ENCODE peak calls at places on chromosome 14, in eight cellular contexts. Y is naive thymus-derived CD4-positive, alpha-beta T cell; V is pancreas; O is fibroblast of lung; A is aorta; U is uterus; H is right lobe of liver; B is transverse colon. D is an unnamed sample. For H3K4me1, the result is how much of the 10 kb centered on the place peaks cover.

GRCh38 chr14:96100171-96101064 is 61.3 kb downstream of the C14orf132 start:
- DNase-seq in Y (peak), V (peak), O (peak), A (peak), U (peak), H (peak), B (peak), D (peak)

GRCh38 chr14:94601961-94602391 is 10.2 kb upstream of the SERPINA3 start:
- DNase-seq in Y (no peak), V (no peak), O (peak), A (peak), U (peak), H (peak), B (peak), D (peak)

GRCh38 chr14:74018029-74018703 is 922 bp downstream of the ENTPD5 start:
- DNase-seq in Y (peak), V (no peak), O (peak), A (no peak), U (no peak), H (no peak), B (no peak), D (no peak)

GRCh38 chr14:29868000-29868399 is 59.6 kb downstream of the PRKD1 start:
- DNase-seq in Y (no peak), V (no peak), O (peak), A (no peak), U (no peak), H (no peak), B (no peak), D (no peak)

GRCh38 chr14:52031781-52032180 is 37.1 kb downstream of the NID2 start:
- DNase-seq in Y (no peak), V (peak), O (peak), A (peak), U (peak), H (no peak), B (no peak), D (peak)

GRCh38 chr14:99720941-99721791 is 37.1 kb downstream of the CYP46A1 start:
- DNase-seq in Y (no peak), V (no peak), O (no peak), A (peak), U (no peak), H (peak), B (no peak), D (no peak)

GRCh38 chr14:65834812-65835211 is 422.3 kb downstream of the FUT8 start:
- DNase-seq in Y (no peak), V (no peak), O (no peak), A (no peak), U (no peak), H (no peak), B (no peak), D (no peak)

GRCh38 chr14:54301349-54301748 is 95.5 kb upstream of the CDKN3 start:
- DNase-seq in Y (no peak), V (no peak), O (no peak), A (no peak), U (no peak), H (no peak), B (no peak), D (no peak)

GRCh38 chr14:91350813-91351507 is 66.7 kb downstream of the CCDC88C start:
- DNase-seq in Y (peak), V (no peak), O (no peak), A (no peak), U (no peak), H (no peak), B (no peak), D (no peak)

GRCh38 chr14:55691659-55692058 is 111.7 kb downstream of the KTN1 start:
- DNase-seq in Y (no peak), V (no peak), O (no peak), A (no peak), U (no peak), H (no peak), B (no peak), D (no peak)

GRCh38 chr14:100239200-100239839 is 376 bp downstream of the YY1 start:
- DNase-seq in Y (no peak), V (peak), O (no peak), A (peak), U (peak), H (peak), B (peak), D (peak)

GRCh38 chr14:60777856-60778578 is 43.5 kb downstream of the MNAT1 start:
- DNase-seq in Y (no peak), V (no peak), O (peak), A (no peak), U (no peak), H (no peak), B (no peak), D (no peak)

GRCh38 chr14:50103558-50103957 is 12.8 kb downstream of the VCPKMT start:
- DNase-seq in Y (no peak), V (no peak), O (no peak), A (no peak), U (no peak), H (no peak), B (no peak), D (no peak)
- H3K4me1 ChIP-seq in Y (under half), V (under half), O (under half), A (under half), U (under half), H (under half), B (under half), D (under half)

GRCh38 chr14:76129851-76130576 is 21.7 kb upstream of the GPATCH2L start:
- DNase-seq in Y (no peak), V (no peak), O (no peak), A (no peak), U (no peak), H (no peak), B (no peak), D (no peak)

GRCh38 chr14:76126066-76126465 is 25.7 kb upstream of the GPATCH2L start:
- DNase-seq in Y (no peak), V (no peak), O (no peak), A (peak), U (no peak), H (peak), B (no peak), D (no peak)

GRCh38 chr14:76135722-76136121 is 16.0 kb upstream of the GPATCH2L start:
- DNase-seq in Y (no peak), V (no peak), O (no peak), A (no peak), U (no peak), H (no peak), B (no peak), D (no peak)

GRCh38 chr14:76133103-76133502 is 18.6 kb upstream of the GPATCH2L start:
- DNase-seq in Y (no peak), V (no peak), O (peak), A (no peak), U (no peak), H (no peak), B (no peak), D (no peak)

DNA sequence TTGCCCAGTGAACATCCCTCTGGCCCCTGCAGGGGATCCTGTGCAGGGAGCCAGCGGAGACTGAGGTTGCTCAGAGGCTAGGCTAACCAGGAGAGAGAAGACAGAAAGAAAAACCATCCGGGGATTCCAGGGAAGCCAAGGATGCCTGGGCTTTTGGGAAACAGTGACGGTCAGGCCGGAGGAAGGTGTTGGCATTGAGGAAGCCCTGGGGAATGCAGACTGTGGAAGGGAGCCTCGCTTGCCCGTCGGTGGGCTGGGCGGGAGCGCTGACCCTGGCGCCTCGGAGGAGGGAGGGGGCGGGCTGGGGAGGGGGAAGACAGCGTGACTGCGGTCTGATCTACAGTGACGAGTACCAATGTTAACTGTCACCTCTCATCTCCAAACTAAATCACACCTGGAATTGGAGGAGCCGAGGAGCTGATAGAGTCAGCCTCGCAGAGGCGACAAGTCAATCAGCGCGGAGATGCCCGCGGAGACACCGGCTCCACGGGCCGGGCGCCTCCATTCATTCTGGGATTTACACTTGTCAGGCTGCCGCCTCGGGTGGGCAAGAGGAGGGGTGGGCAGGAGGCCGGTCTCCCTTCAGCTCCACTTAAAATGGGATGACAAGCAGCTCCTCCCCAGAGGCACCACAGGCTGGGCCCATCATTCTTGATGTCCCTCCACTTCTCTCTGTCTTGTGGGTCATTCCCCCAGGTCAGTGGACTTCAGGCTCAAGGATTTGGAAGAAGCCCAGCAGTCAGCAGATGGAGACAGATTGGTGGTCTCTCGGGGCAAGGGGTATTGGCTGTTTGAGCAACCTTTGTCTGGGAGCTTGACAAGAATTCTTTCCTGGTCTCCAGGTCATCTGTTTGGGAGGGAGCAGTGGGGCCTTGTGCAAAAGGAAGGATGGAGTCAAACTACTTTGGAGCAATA is 20.4 kb upstream of the GPATCH2L start:
- DNase-seq in Y (no peak), V (no peak), O (no peak), A (no peak), U (no peak), H (no peak), B (no peak), D (no peak)
- H3K4me1 ChIP-seq in Y (under half), V (under half), O (under half), A (under half), U (under half), H (under half), B (under half), D (under half)

GRCh38 chr14:71193663-71194062 is 286.4 kb downstream of the PCNX1 start:
- DNase-seq in Y (no peak), V (no peak), O (no peak), A (no peak), U (no peak), H (no peak), B (no peak), D (no peak)

GRCh38 chr14:71190691-71191090 is 283.4 kb downstream of the PCNX1 start:
- DNase-seq in Y (no peak), V (no peak), O (no peak), A (no peak), U (no peak), H (no peak), B (no peak), D (no peak)

GRCh38 chr14:71183856-71184255 is 276.6 kb downstream of the PCNX1 start:
- DNase-seq in Y (no peak), V (no peak), O (no peak), A (no peak), U (no peak), H (no peak), B (no peak), D (no peak)

DNA sequence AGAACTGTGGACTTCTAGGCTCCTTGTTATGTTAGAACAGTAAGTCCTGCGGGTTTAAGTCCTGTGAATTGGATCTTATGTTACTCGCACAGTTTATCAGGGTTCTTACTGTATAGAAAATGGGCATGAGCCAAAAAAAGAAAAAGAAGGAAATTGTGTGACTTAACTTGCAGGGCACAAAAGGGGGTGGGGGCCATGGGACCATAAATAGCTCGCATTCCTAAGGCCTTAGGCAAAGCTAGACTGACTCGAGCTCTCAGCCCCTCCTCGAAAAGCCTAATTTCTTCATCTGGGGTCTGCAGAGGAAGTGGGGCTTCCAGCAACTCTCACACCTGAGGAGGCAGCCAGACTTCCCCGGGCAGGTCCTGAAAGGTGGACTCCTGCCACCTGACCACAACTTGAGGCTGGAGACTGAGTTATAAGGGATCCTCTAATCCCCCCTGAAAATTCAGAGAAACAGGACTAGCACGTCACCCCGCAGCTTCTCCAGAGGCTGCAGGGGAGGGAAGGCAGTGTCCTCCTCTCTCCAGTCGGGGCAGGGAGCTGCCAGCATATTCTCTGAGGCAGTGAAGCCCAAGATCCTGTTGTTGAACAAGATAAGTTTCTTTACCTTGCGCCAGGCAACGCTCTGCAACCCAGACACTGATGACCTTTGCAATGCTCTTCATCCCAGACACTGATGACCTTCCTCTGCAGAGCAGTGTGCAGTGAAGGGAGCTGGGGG is 280.5 kb downstream of the PCNX1 start:
- DNase-seq in Y (no peak), V (no peak), O (peak), A (no peak), U (no peak), H (no peak), B (no peak), D (no peak)
- H3K4me1 ChIP-seq in Y (under half), V (under half), O (under half), A (under half), U (under half), H (under half), B (under half), D (under half)

GRCh38 chr14:69637503-69638030 is 26.2 kb downstream of the SUSD6 start:
- DNase-seq in Y (no peak), V (no peak), O (no peak), A (no peak), U (no peak), H (peak), B (peak), D (peak)
- H3K4me1 ChIP-seq in Y (half or more), V (under half), O (under half), A (under half), U (under half), H (under half), B (half or more), D (half or more)

DNA sequence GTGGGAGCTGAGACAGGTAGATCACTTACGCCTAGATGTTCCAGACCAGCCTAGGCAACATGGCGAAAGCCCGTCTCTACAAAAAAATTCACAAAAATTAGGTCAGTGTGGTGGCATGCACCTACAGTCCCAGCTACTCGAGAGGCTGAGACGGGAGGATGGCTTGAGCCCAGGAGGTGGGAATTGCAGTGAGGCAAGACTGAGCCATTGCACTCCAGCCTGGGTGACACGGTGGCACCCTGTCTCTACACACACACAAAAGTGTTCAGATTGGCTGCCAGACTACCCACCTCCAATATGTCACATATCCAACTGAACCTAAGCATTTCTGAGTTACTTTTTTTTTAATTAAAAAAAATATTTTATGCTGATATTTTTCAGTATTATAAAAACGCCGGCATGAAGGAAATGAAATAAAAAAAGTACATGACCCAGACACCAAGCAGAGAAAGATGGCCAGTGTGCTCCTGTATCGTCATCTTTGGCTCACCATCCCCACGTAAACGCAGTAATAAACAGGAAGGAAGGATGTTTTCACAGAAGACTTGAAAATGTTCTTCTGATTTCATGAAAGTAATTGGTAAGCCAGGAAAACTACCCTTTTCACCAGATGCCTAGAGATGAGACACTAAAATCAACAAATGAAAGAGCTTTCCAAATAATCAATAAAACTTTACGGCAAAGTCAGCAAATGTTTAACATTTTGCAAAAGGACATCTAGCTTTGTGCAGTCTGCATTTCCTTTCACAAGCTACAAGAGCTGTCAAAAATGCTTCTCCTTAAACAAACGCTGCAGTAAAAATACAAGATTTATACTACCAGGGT is 26.4 kb downstream of the CDC42BPB start:
- DNase-seq in Y (no peak), V (no peak), O (no peak), A (no peak), U (no peak), H (no peak), B (no peak), D (no peak)
- H3K4me1 ChIP-seq in Y (under half), V (under half), O (under half), A (under half), U (under half), H (under half), B (half or more), D (under half)

GRCh38 chr14:23537351-23538048 is 14.1 kb downstream of the ZFHX2 start:
- DNase-seq in Y (no peak), V (no peak), O (no peak), A (no peak), U (no peak), H (no peak), B (no peak), D (no peak)

GRCh38 chr14:23539867-23540469 is 11.6 kb downstream of the ZFHX2 start:
- DNase-seq in Y (no peak), V (no peak), O (no peak), A (no peak), U (no peak), H (no peak), B (no peak), D (no peak)

GRCh38 chr14:23538785-23539184 is 12.8 kb downstream of the ZFHX2 start:
- DNase-seq in Y (no peak), V (no peak), O (no peak), A (no peak), U (no peak), H (no peak), B (no peak), D (peak)

GRCh38 chr14:23538049-23538718 is 13.4 kb downstream of the ZFHX2 start:
- DNase-seq in Y (no peak), V (no peak), O (no peak), A (no peak), U (no peak), H (no peak), B (no peak), D (no peak)

DNA sequence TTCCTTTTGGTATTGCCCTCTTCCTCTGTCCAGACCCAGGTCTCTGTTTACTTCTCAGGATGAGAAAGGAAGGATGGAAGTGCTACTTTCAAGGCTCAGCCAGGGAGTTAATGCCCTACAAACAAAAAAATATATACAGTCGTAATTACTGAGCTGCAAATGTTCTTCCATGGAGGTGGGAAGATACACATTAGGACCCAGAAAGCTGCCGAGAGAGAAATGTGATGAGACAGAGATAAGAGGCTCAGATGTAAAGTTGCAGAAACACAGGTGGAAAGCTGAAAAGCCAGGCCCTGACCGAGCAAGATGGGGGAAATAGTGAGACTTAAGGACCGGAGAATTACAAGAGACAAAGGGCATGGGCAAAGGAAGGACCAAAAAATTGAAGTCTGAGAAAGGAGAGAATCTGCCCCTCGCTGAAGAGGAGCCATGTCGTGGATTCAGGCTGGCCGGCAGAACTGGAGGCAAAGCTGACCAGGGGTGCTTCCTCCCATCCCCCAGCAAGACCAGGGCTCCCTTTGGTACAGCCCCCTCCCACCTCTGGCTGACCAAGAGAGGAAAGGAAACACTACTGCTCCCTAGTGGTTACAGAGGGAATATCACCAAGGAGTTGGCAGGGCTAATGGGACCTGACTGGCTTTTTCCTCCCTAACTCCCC is 12.2 kb downstream of the ZFHX2 start:
- DNase-seq in Y (peak), V (no peak), O (no peak), A (no peak), U (no peak), H (no peak), B (no peak), D (no peak)
- H3K4me1 ChIP-seq in Y (under half), V (under half), O (under half), A (under half), U (under half), H (under half), B (under half), D (under half)